ENCODE peak calls at places on chromosomes 13 and 19, in five cellular contexts. F is IMR-90, S is uterus, P is PC-3, D is heart right ventricle. V is an unnamed sample.

GRCh38 chr19:10701955-10702307 is 692 bp downstream of the QTRT1 start:
- DNase-seq in P (peak; percentile 32), S (no peak), D (no peak), F (no peak), V (no peak)

GRCh38 chr19:50779504-50780457 is 9.5 kb downstream of the GPR32 start:
- DNase-seq in F (no peak), D (no peak), P (no peak), S (no peak), V (no peak)

GRCh38 chr13:52737900-52738299 is 1.7 kb downstream of the CNMD start:
- DNase-seq in S (no peak), D (no peak), F (no peak), P (no peak), V (no peak)

GRCh38 chr19:33302974-33303790 is 848 bp upstream of the CEBPA start:
- DNase-seq in F (peak; percentile 41), P (peak; percentile 32), S (peak; percentile 50), D (peak; percentile 58), V (peak; percentile 15)

GRCh38 chr19:34508540-34508939 is 27.0 kb downstream of the WTIP start:
- DNase-seq in D (no peak), F (no peak), S (no peak), P (no peak), V (no peak)

GRCh38 chr13:77386880-77387606 is 60.1 kb upstream of the MYCBP2 start:
- DNase-seq in S (no peak), D (no peak), F (peak; percentile 33), P (peak; percentile 76), V (peak; percentile 56)

GRCh38 chr13:39515231-39515630 is 87.8 kb downstream of the LHFPL6 start:
- DNase-seq in D (no peak), F (no peak), S (no peak), P (no peak), V (no peak)

GRCh38 chr19:58492265-58492664 is 16.1 kb downstream of the ZNF446 start:
- DNase-seq in F (no peak), S (no peak), P (no peak), D (no peak), V (no peak)

GRCh38 chr13:89930861-89931260 is 1416.6 kb upstream of the MIR17HG start:
- DNase-seq in P (no peak), D (no peak), F (no peak), S (no peak), V (no peak)

DNA sequence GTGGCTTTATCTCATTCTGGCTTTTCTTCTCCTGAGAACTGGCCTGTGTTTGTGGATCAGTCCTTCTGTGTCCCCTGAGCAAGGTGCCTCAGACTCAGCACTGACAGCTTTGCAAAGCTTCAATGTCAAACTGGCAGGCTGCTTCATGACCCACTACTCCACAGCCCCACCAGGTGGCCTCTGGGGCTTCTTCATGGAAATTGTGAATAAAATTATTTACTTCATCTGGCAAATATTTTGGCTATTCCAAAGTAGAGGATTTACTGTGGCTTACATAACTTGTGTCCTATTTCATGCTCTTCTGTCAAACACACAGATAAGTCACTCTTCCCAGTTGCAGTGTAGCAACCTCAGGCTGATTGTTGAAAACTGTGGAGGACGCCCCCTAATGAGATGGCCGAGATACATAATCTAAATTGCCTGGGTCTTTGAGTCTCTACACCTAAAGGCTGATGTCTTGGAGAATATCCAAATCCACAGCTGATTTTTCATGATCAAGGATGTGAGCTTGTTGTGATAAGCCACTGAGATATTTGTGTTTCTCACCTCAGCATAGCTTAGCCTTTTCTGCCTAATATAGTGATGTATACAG is 721.9 kb upstream of the SLC10A2 start:
- DNase-seq in F (no peak), S (no peak), D (peak; percentile 21), P (peak; percentile 10), V (peak; percentile 14)
- TF ChIP-seq CTCF in F (no peak), S (no peak), D (peak; percentile 41), P (peak; percentile 52), V (peak; percentile 57)

DNA sequence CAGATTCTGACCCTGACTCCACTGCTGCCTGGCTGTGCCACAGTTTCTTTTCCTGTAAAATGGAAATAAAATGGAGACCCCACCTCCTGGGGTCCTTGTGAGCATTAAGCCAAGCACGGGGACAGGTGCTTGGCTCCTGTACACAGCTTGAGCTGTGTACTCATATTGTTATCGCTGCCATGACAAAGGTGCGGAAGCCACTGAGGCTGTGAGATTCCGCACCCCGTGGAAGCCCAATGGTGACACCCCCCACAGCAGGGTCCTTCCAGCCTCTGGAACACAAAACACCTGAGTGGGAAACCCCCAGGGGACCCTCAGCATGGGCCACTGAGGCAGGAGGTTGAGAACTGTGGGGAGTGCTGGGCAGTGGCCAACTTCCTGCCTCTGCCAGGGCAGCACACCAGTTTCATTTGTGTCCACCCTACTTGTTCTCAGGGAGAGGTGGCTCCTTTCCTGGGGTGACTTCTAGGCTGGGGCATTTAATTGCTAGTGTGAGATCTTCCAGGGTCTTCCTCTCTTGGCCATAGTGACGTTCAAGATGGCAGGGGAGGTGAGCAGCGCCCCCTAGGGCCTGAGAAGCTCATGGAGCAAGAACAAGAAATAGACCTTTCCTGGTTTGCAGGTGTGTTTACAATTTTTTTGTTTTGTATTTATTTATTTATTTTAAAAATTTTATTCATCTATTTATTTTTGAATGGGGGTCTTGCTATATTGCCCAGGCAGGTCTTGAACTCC is 5.4 kb upstream of the JSRP1 start:
- DNase-seq in P (peak; percentile 37), S (no peak), F (no peak), D (no peak), V (no peak)
- H3K27ac ChIP-seq in P (no peak overlapping the region), S (no peak overlapping the region), F (no peak overlapping the region), D (no peak overlapping the region), V (no peak overlapping the region)

GRCh38 chr19:39060130-39060529 is 24.0 kb upstream of the ACP7 start:
- DNase-seq in S (no peak), D (no peak), F (no peak), P (no peak), V (no peak)
- H3K4me3 ChIP-seq in S (no peak overlapping the region), D (no peak overlapping the region), F (no peak overlapping the region), P (no peak overlapping the region), V (no peak overlapping the region)

GRCh38 chr19:21335721-21336120 is 6.5 kb upstream of the ZNF708 start:
- DNase-seq in D (no peak), S (no peak), P (no peak), F (no peak), V (no peak)
- TF ChIP-seq CTCF in D (no peak), S (no peak), P (no peak), F (no peak), V (no peak)

V was measured in brain microvascular endothelial cell.